ENCODE peak calls at places on chromosomes 11 and 22, in nine cellular contexts. S is endothelial cell of umbilical vein; U is D341Med; P is HFFc6; G is cardiac muscle cell; K is stimulated activated CD4-positive, alpha-beta T cell treated with anti-CD3 and anti-CD28 coated beads, Interleukin-12 subunit alpha, Interleukin-12 subunit beta, amount 100 ng/mL, for 24 hours; F is pancreas; H is foreskin melanocyte; Q is AG10803. M is an unnamed sample.

GRCh38 chr11:92251980-92252379 is 27.4 kb downstream of the FAT3 start:
- DNase-seq in F (no peak), H (no peak), U (no peak), Q (peak; percentile 94), S (no peak), P (peak; percentile 49), K (no peak), G (no peak), M (no peak)

GRCh38 chr11:76766521-76766920 is 16.6 kb upstream of the TSKU start:
- DNase-seq in U (no peak), K (no peak), G (no peak), P (no peak), Q (no peak), S (no peak), F (no peak), H (no peak), M (no peak)

GRCh38 chr11:85682330-85683305 is 3.4 kb downstream of the CCDC89 start:
- DNase-seq in F (peak; percentile 50), U (no peak), K (peak; percentile 51), H (peak; percentile 22), P (no peak), G (no peak), Q (peak; percentile 61), S (peak; percentile 57), M (no peak)

GRCh38 chr11:2769779-2770555 is 70.2 kb upstream of the KCNQ1OT1 start:
- DNase-seq in Q (no peak), G (no peak), H (no peak), P (no peak), K (no peak), S (no peak), U (peak; percentile 14), F (peak; percentile 5), M (no peak)

GRCh38 chr11:10634407-10634806 is 59.1 kb downstream of the IRAG1 start:
- DNase-seq in F (no peak), K (no peak), Q (no peak), G (no peak), S (no peak), U (no peak), H (no peak), P (no peak), M (no peak)

GRCh38 chr22:19568337-19569311 is 44.4 kb upstream of the CLDN5 start:
- DNase-seq in Q (peak; percentile 94), K (no peak), P (peak; percentile 90), F (no peak), S (peak; percentile 45), G (no peak), U (no peak), H (no peak), M (no peak)

GRCh38 chr22:23784215-23784732 is 2.5 kb upstream of the SMARCB1 start:
- DNase-seq in S (no peak), G (no peak), P (peak; percentile 40), F (no peak), K (no peak), Q (peak; percentile 52), U (no peak), H (no peak), M (no peak)

GRCh38 chr22:29306175-29306829 is at the start of gene GAS2L1:
- DNase-seq in S (peak; percentile 85), G (peak; percentile 89), F (peak; percentile 78), P (peak; percentile 78), H (peak; percentile 81), K (peak; percentile 42), U (peak; percentile 94), Q (peak; percentile 78), M (no peak)

GRCh38 chr11:11148104-11148509 is 204.9 kb downstream of the CSNK2A3 start:
- DNase-seq in U (no peak), G (peak; percentile 25), K (no peak), H (no peak), F (peak; percentile 64), S (no peak), P (peak; percentile 85), Q (peak; percentile 91), M (no peak)

GRCh38 chr11:65560555-65561418 is 2.6 kb upstream of the LTBP3 start:
- DNase-seq in G (peak; percentile 57), U (peak; percentile 74), Q (no peak), P (no peak), K (no peak), S (peak; percentile 91), F (no peak), H (no peak), M (no peak)

GRCh38 chr11:57680552-57680874 is 12.6 kb downstream of the ZDHHC5 start:
- DNase-seq in Q (peak; percentile 13), F (no peak), S (peak; percentile 16), P (peak; percentile 27), G (no peak), K (no peak), U (no peak), H (no peak), M (no peak)

GRCh38 chr11:76670475-76671235 is at the start of gene LRRC32:
- DNase-seq in H (no peak), F (peak; percentile 25), Q (no peak), P (no peak), U (peak; percentile 64), K (no peak), S (peak; percentile 82), G (peak; percentile 54), M (peak; percentile 76)

GRCh38 chr22:50282361-50283144 is 12.4 kb upstream of the MAPK11 start:
- DNase-seq in F (peak; percentile 78), P (peak; percentile 39), S (no peak), G (no peak), K (no peak), U (no peak), Q (peak; percentile 68), H (no peak), M (no peak)

GRCh38 chr11:22539851-22540376 is 85.7 kb downstream of the FANCF start:
- DNase-seq in U (peak; percentile 51), Q (peak; percentile 41), H (peak; percentile 40), G (peak; percentile 20), S (peak; percentile 29), F (no peak), K (no peak), P (no peak), M (no peak)

GRCh38 chr11:113202431-113202830 is 112.0 kb upstream of the TTC12 start:
- DNase-seq in G (no peak), P (peak; percentile 3), H (no peak), S (no peak), U (no peak), K (no peak), Q (no peak), F (no peak), M (no peak)

GRCh38 chr11:134038897-134039470 is 29.9 kb upstream of the JAM3 start:
- DNase-seq in S (no peak), U (peak; percentile 71), Q (no peak), F (no peak), K (no peak), G (peak; percentile 66), P (no peak), H (no peak), M (no peak)

GRCh38 chr11:61602775-61603569 is 22.1 kb upstream of the SYT7 start:
- DNase-seq in G (no peak), K (no peak), S (no peak), H (no peak), F (peak; percentile 60), Q (peak; percentile 97), P (peak; percentile 68), U (peak; percentile 85), M (no peak)

GRCh38 chr11:79414644-79415317 is 26.0 kb downstream of the TENM4 start:
- DNase-seq in F (no peak), Q (peak; percentile 85), S (no peak), G (no peak), H (peak; percentile 42), U (no peak), P (peak; percentile 73), K (no peak), M (no peak)

GRCh38 chr11:40186401-40187091 is 1272.9 kb downstream of the LRRC4C start:
- DNase-seq in P (no peak), H (no peak), Q (no peak), G (no peak), K (no peak), U (no peak), F (no peak), S (no peak), M (no peak)

GRCh38 chr11:91851908-91852307 is 372.7 kb upstream of the FAT3 start:
- DNase-seq in S (no peak), F (no peak), H (no peak), Q (no peak), K (no peak), P (no peak), U (no peak), G (no peak), M (no peak)

GRCh38 chr11:64888406-64888757 is 10.0 kb upstream of the EHD1 start:
- DNase-seq in P (no peak), S (no peak), Q (no peak), H (no peak), U (no peak), G (no peak), K (no peak), F (no peak), M (no peak)